ENCODE peak calls at places on chromosomes 11 and 22, in four cellular contexts. D is GM23248, W is neural progenitor cell, I is fibroblast of lung. K is an unnamed sample. For H3K9me3, the result is how much of the 10 kb centered on the place peaks cover.

GRCh38 chr22:19579113-19579811 is 55.1 kb upstream of the CLDN5 start:
- DNase-seq in D (no peak), I (no peak), W (no peak), K (no peak)

GRCh38 chr11:118789501-118790356 is 1.2 kb downstream of the DDX6 start:
- DNase-seq in I (peak), W (peak), D (peak), K (peak)

GRCh38 chr11:86018249-86018648 is 50.6 kb downstream of the PICALM start:
- DNase-seq in I (no peak), D (no peak), W (no peak), K (no peak)

GRCh38 chr11:41116970-41117369 is 342.5 kb downstream of the LRRC4C start:
- DNase-seq in D (no peak), W (no peak), I (no peak), K (no peak)

GRCh38 chr22:44172370-44173108 is 8.2 kb upstream of the PARVG start:
- DNase-seq in D (peak), I (no peak), W (peak), K (no peak)

GRCh38 chr11:61919841-61920631 is 2.7 kb upstream of the RAB3IL1 start:
- DNase-seq in I (no peak), D (no peak), W (no peak), K (no peak)

GRCh38 chr22:29231971-29232959 is 26.6 kb downstream of the EMID1 start:
- DNase-seq in I (no peak), W (no peak), D (no peak), K (no peak)

GRCh38 chr11:74684661-74685060 is 46.6 kb downstream of the CHRDL2 start:
- DNase-seq in D (no peak), I (no peak), W (no peak), K (no peak)

GRCh38 chr11:106241601-106242257 is 164.3 kb downstream of the AASDHPPT start:
- DNase-seq in D (no peak), I (no peak), W (no peak), K (no peak)

GRCh38 chr11:116193321-116194114 is 579.3 kb downstream of the BUD13 start:
- DNase-seq in I (peak), W (peak), D (peak), K (peak)

GRCh38 chr11:74956387-74956786 is 7.3 kb downstream of the SPCS2 start:
- DNase-seq in W (no peak), I (no peak), D (no peak), K (no peak)

GRCh38 chr22:23219787-23220484 is 39.6 kb downstream of the BCR start:
- DNase-seq in W (no peak), I (peak), D (peak), K (peak)

GRCh38 chr22:20439556-20439927 is 1.9 kb upstream of the SCARF2 start:
- DNase-seq in I (no peak), D (no peak), W (no peak), K (no peak)

GRCh38 chr11:105878510-105878909 is 143.5 kb downstream of the MSANTD4 start:
- DNase-seq in W (no peak), I (no peak), D (no peak), K (no peak)

GRCh38 chr11:33248416-33248957 is 8.7 kb upstream of the HIPK3 start:
- DNase-seq in W (no peak), I (peak), D (peak), K (peak)

GRCh38 chr11:130178441-130178971 is 18.9 kb downstream of the ST14 start:
- DNase-seq in D (no peak), I (no peak), W (no peak), K (peak)

GRCh38 chr11:100632970-100633452 is 54.1 kb upstream of the ARHGAP42 start:
- DNase-seq in I (peak), W (no peak), D (peak), K (no peak)

GRCh38 chr22:22693531-22693884 is 49.1 kb downstream of the GGTLC2 start:
- DNase-seq in I (no peak), W (no peak), D (no peak), K (no peak)

GRCh38 chr22:39362271-39362670 is 12.5 kb downstream of the SYNGR1 start:
- DNase-seq in D (peak), I (no peak), W (no peak), K (no peak)

DNA sequence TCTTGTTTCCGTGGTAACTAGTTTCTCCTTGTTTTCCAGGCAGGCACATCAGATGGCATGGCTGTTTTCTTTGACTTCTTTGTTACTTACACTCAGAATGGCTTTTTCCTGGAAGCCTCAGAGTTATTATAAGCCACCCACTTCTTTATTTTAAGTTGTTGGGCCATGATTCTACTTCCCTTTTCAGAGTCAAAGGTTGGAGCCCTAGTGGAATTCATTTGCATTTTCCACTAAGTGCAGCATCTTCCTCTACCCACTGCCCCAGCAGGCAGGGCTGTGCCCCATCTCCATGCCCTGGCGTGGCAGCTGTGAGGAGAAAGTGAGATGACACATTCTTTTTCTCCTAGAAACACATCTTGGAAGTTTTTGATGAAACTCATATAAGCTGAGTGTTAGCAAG is 95.0 kb downstream of the PRR5L start:
- DNase-seq in D (peak), W (no peak), I (no peak), K (no peak)
- TF ChIP-seq EZH2 in D (no peak), W (no peak), I (no peak), K (no peak)

GRCh38 chr11:2651054-2651617 is 48.7 kb downstream of the KCNQ1OT1 start:
- DNase-seq in W (no peak), I (no peak), D (no peak), K (no peak)
- H3K9me3 ChIP-seq in W (under half), I (under half), D (under half), K (under half)

GRCh38 chr22:37150701-37151100 is 985 bp upstream of the IL2RB start:
- DNase-seq in D (no peak), W (no peak), I (no peak), K (no peak)

GRCh38 chr22:37147186-37147990 is 2.3 kb downstream of the IL2RB start:
- DNase-seq in W (no peak), D (no peak), I (no peak), K (no peak)

GRCh38 chr22:37146507-37147180 is 3.1 kb downstream of the IL2RB start:
- DNase-seq in I (no peak), W (no peak), D (no peak), K (no peak)

GRCh38 chr22:37148031-37148651 is 1.6 kb downstream of the IL2RB start:
- DNase-seq in W (no peak), D (no peak), I (no peak), K (no peak)

DNA sequence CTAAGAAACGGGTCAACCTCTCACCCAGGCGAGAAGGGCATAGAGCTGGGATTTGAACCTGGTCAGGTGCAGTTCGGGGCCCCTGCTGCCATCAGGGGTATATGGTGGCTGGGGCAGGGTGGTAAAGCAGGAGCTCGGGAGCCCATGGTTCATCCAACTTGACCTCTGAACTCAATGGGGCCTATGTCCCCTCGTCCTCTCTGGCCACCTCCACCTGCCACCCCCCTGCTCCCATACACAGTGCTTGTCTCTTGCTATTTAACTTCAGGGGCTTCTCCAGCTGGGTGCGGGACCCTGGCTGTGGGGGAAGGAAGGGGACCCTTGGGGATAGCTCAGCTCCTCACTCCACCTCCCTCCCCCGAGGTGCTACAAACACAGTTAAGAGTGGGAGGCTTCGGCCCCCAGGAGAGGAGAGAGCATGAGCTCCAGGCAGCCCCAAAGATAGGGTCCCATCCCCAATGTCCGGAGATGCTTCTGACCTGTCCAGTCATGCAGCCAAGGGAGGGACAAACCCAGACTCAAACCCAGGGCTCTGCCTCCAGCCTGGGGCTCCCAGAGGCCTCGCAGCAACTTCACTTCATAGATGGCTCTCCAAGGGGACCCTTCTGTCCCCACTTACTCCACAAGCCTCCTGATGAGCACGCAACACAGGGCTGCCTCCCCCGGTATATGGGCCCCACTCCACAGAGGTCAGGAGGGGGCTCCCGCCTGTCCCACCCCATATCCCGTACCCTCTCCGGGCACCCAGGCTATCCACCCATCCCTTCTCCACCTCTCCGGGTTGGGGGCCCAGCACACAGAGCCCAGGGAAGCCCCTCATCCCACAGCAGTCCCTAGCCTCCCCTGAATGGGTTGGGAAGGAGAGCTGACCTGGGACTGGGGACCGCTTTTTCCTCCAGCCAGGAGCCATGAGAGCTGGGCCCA is 712 bp downstream of the IL2RB start:
- DNase-seq in D (no peak), I (no peak), W (no peak), K (no peak)
- H3K4me3 ChIP-seq in D (no peak), I (no peak), W (no peak), K (no peak)

DNA sequence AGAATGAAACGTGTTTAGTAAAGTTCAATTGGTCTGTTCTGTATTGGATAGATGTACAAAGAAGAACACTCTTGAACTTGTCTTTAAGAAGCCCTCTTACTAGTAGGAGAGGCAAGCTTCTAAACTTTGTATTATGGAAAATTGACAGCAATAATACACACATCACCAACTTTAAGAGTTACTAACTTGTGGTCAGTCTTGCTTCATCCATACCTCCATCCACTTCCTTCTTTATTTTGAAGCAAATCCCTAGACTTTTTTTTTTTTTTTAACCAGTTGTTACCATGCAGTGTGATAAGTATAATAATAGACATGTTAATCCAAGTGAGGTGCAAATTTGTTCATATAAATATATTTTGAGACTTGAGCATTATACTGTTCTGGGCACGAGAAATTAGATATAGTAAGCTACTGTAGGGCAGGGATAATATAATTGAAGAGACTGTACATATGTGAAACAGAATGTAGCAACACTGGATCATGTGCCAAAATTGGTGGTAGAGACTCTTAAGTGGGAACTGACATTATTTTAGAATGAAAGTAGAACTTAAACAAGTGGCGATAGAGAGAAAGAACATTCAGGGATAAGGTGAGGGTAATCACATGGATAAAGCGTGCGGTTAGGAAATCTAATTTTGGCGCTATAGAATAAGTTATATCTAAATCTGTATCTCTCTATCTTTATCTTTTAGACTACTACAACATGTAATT is 6.5 kb downstream of the FAR1 start:
- DNase-seq in I (no peak), W (no peak), D (peak), K (no peak)
- TF ChIP-seq EZH2 in I (no peak), W (no peak), D (no peak), K (no peak)

DNA sequence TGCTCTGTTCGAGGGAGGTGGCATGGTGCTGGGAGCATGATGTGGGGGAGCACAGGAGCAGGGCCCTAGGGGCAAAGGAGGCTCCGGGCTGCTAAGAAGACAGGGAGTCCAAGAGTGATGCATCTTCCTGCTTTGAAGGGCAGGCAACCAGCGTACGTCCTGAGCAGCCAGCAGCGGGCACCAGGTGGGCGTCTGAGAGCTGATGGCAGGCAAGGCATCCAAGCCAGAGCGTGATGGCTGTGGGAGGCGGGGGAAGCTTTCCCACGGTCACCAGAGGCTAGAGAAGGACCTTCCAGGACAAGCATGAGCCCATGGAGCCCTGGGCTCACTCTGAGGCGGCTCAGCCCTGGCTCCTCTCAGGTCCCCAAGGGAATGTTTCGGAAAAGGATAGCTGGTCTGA is 32.2 kb downstream of the BRD1 start:
- DNase-seq in D (no peak), I (no peak), W (no peak), K (no peak)
- H3K9me3 ChIP-seq in D (under half), I (under half), W (under half), K (under half)

GRCh38 chr11:65043881-65044501 is 3.0 kb downstream of the SAC3D1 start:
- DNase-seq in D (peak), I (peak), W (no peak), K (peak)

GRCh38 chr11:65045061-65045460 is 4.1 kb downstream of the SAC3D1 start:
- DNase-seq in I (no peak), D (no peak), W (no peak), K (no peak)

GRCh38 chr11:65040520-65041205 is 347 bp upstream of the SAC3D1 start:
- DNase-seq in D (peak), W (peak), I (peak), K (peak)

GRCh38 chr11:65041206-65042035 is at the start of gene SAC3D1:
- DNase-seq in D (peak), W (peak), I (peak), K (no peak)

DNA sequence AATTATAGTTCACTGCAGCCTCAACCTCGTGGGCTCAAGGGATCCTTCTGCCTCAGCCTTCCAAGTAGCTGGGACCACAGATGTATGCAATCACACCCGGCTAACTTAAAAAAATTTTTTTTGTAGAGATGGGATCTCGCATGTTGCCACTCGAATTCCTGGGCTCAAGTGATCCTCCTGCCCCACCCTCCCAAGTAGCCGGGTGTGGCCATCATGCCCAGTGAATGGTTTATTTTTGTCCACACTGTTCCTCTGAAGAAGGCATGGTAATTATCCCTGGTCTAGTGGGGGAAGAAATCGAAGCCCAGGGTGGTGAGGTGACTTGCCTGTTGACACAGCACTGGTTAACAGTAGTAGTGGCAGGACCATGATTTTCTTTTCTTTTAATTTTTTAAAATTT is 1.9 kb downstream of the SAC3D1 start:
- DNase-seq in D (no peak), W (no peak), I (no peak), K (no peak)
- H3K4me3 ChIP-seq in D (no peak), W (no peak), I (no peak), K (no peak)

GRCh38 chr11:107592813-107593212 is 1.9 kb downstream of the ELMOD1 start:
- DNase-seq in I (no peak), D (peak), W (peak), K (no peak)

GRCh38 chr11:107591098-107591445 is at the start of gene ELMOD1:
- DNase-seq in I (peak), W (peak), D (peak), K (peak)

GRCh38 chr11:107592256-107592655 is 1.3 kb downstream of the ELMOD1 start:
- DNase-seq in D (no peak), W (no peak), I (no peak), K (no peak)

GRCh38 chr11:107590460-107591097 is 368 bp upstream of the ELMOD1 start:
- DNase-seq in D (peak), I (no peak), W (peak), K (no peak)

DNA sequence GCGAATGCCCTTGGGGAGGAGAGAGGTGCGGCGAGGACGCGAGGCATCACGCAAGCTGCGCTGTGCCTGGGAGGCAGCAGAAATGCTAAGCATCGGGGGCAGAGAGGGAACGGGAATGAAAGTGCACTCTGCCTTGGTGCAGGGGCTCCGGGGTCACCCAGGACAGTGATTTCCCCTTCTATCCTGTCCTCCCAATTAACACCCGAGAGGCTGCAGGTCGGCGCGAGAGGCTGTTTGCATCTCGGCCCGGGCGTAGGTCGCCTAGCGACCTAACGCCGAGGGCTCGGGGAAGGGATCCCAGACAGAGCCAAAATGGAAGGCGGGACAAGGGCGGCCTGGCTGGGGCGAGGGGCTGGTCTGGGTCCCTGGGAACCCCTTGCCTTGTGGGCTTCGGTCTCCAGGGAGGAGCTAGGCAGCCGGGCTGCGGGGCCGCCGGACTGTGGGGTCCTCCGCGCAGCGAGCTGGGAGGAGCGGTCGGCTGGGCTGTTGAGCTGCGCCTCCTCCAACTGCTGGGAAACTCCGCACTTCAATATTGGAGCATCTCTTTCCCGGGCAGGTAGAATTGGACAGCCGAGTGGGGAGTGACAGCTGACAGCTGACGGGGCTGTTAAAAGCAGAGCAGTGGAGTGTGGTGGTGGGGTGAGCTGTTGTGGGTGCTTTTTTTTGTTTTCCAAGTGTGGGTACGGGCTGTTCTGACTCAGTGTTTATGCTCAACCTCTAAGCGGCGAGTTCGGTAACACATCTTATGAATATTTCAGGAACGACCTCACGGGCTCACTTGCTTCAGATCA is 694 bp downstream of the ELMOD1 start:
- DNase-seq in W (peak), D (peak), I (peak), K (peak)
- TF ChIP-seq EZH2 in W (peak), D (peak), I (no peak), K (no peak)

GRCh38 chr11:2653930-2654739 is 45.7 kb downstream of the KCNQ1OT1 start:
- DNase-seq in D (no peak), I (no peak), W (no peak), K (no peak)
- H3K9me3 ChIP-seq in D (under half), I (under half), W (under half), K (under half)

GRCh38 chr22:50523806-50524663 is 1.4 kb downstream of the SCO2 start:
- DNase-seq in I (no peak), W (no peak), D (no peak), K (no peak)
- H3K4me3 ChIP-seq in I (peak), W (peak), D (peak), K (peak)

GRCh38 chr22:25092119-25092518 is 107.5 kb upstream of the CRYBB3 start:
- DNase-seq in D (no peak), I (no peak), W (no peak), K (no peak)
- TF ChIP-seq EZH2 in D (no peak), I (no peak), W (no peak), K (no peak)

K was measured in mammary epithelial cell.